ENCODE peak calls at places on chromosomes 5 and 9, in six cellular contexts. One of them, this sample, is unnamed.
A peak's percentile ranks its signal among the peaks of the same experiment; 100 is the strongest.

GRCh38 chr9:34046784-34047379 is 1.8 kb downstream of the UBAP2 start:
- DNase-seq in heart left ventricle: no peak
- DNase-seq in HL-60: peak; percentile 48
- DNase-seq in thyroid gland: no peak
- DNase-seq in tibial artery: no peak
- DNase-seq in MM.1S: no peak
- DNase-seq in this sample: peak; percentile 34

GRCh38 chr5:57779383-57780223 is 297.0 kb upstream of the ACTBL2 start:
- DNase-seq in HL-60: no peak
- DNase-seq in heart left ventricle: no peak
- DNase-seq in MM.1S: peak; percentile 65
- DNase-seq in tibial artery: no peak
- DNase-seq in thyroid gland: peak; percentile 41
- DNase-seq in this sample: peak; percentile 84

GRCh38 chr5:18281947-18282557 is 647.8 kb downstream of the TAF11L14 start:
- DNase-seq in HL-60: peak; percentile 20
- DNase-seq in thyroid gland: no peak
- DNase-seq in tibial artery: no peak
- DNase-seq in heart left ventricle: no peak
- DNase-seq in MM.1S: peak; percentile 36
- DNase-seq in this sample: peak; percentile 71

GRCh38 chr5:11191673-11192072 is 430.6 kb upstream of the DAP start:
- DNase-seq in tibial artery: no peak
- DNase-seq in heart left ventricle: no peak
- DNase-seq in HL-60: no peak
- DNase-seq in thyroid gland: no peak
- DNase-seq in MM.1S: no peak
- DNase-seq in this sample: no peak

GRCh38 chr9:12539602-12540001 is 153.6 kb upstream of the TYRP1 start:
- DNase-seq in tibial artery: no peak
- DNase-seq in heart left ventricle: no peak
- DNase-seq in HL-60: no peak
- DNase-seq in thyroid gland: no peak
- DNase-seq in MM.1S: no peak
- DNase-seq in this sample: no peak

GRCh38 chr5:9325549-9325948 is 220.3 kb downstream of the SEMA5A start:
- DNase-seq in MM.1S: no peak
- DNase-seq in HL-60: no peak
- DNase-seq in heart left ventricle: no peak
- DNase-seq in thyroid gland: no peak
- DNase-seq in tibial artery: no peak
- DNase-seq in this sample: no peak

GRCh38 chr9:126494264-126494663 is 119.5 kb upstream of the LMX1B start:
- DNase-seq in HL-60: no peak
- DNase-seq in thyroid gland: no peak
- DNase-seq in heart left ventricle: no peak
- DNase-seq in MM.1S: no peak
- DNase-seq in tibial artery: no peak
- DNase-seq in this sample: no peak

GRCh38 chr9:3980771-3981170 is 319.1 kb downstream of the GLIS3 start:
- DNase-seq in heart left ventricle: peak; percentile 29
- DNase-seq in HL-60: no peak
- DNase-seq in tibial artery: no peak
- DNase-seq in MM.1S: no peak
- DNase-seq in thyroid gland: peak; percentile 84
- DNase-seq in this sample: peak; percentile 58

GRCh38 chr5:178201221-178201926 is 3.0 kb upstream of the HNRNPAB start:
- DNase-seq in HL-60: no peak
- DNase-seq in MM.1S: no peak
- DNase-seq in thyroid gland: no peak
- DNase-seq in heart left ventricle: no peak
- DNase-seq in tibial artery: no peak
- DNase-seq in this sample: no peak

GRCh38 chr5:16773990-16774389 is 157.2 kb upstream of the RETREG1 start:
- DNase-seq in HL-60: no peak
- DNase-seq in heart left ventricle: no peak
- DNase-seq in tibial artery: no peak
- DNase-seq in MM.1S: no peak
- DNase-seq in thyroid gland: no peak
- DNase-seq in this sample: peak; percentile 64

GRCh38 chr5:109191153-109191558 is 218.6 kb downstream of the PJA2 start:
- DNase-seq in tibial artery: peak; percentile 23
- DNase-seq in thyroid gland: peak; percentile 11
- DNase-seq in MM.1S: peak; percentile 24
- DNase-seq in HL-60: no peak
- DNase-seq in heart left ventricle: no peak
- DNase-seq in this sample: peak; percentile 71

GRCh38 chr9:126788631-126789349 is 16.1 kb upstream of the ZBTB43 start:
- DNase-seq in thyroid gland: no peak
- DNase-seq in HL-60: no peak
- DNase-seq in tibial artery: no peak
- DNase-seq in heart left ventricle: no peak
- DNase-seq in MM.1S: peak; percentile 85
- DNase-seq in this sample: peak; percentile 78

GRCh38 chr5:157271740-157272271 is 5.9 kb downstream of the CYFIP2 start:
- DNase-seq in heart left ventricle: no peak
- DNase-seq in MM.1S: peak; percentile 98
- DNase-seq in thyroid gland: peak; percentile 12
- DNase-seq in HL-60: peak; percentile 71
- DNase-seq in tibial artery: no peak
- DNase-seq in this sample: no peak

GRCh38 chr5:72130342-72130741 is 23.1 kb downstream of the MAP1B start:
- DNase-seq in MM.1S: no peak
- DNase-seq in tibial artery: no peak
- DNase-seq in heart left ventricle: no peak
- DNase-seq in thyroid gland: no peak
- DNase-seq in HL-60: no peak
- DNase-seq in this sample: no peak

GRCh38 chr5:77644443-77645157 is 6.1 kb upstream of the OTP start:
- DNase-seq in tibial artery: no peak
- DNase-seq in HL-60: no peak
- DNase-seq in thyroid gland: no peak
- DNase-seq in heart left ventricle: no peak
- DNase-seq in MM.1S: no peak
- DNase-seq in this sample: no peak

GRCh38 chr5:113140837-113141661 is 164.5 kb downstream of the DCP2 start:
- DNase-seq in MM.1S: no peak
- DNase-seq in HL-60: no peak
- DNase-seq in tibial artery: peak; percentile 59
- DNase-seq in heart left ventricle: peak; percentile 45
- DNase-seq in thyroid gland: no peak
- DNase-seq in this sample: peak; percentile 78

GRCh38 chr9:14633148-14633547 is 60.1 kb downstream of the ZDHHC21 start:
- DNase-seq in thyroid gland: no peak
- DNase-seq in HL-60: no peak
- DNase-seq in tibial artery: no peak
- DNase-seq in MM.1S: no peak
- DNase-seq in heart left ventricle: no peak
- DNase-seq in this sample: no peak

GRCh38 chr5:121962943-121963342 is 1.2 kb downstream of the SRFBP1 start:
- DNase-seq in HL-60: no peak
- DNase-seq in thyroid gland: no peak
- DNase-seq in MM.1S: no peak
- DNase-seq in tibial artery: no peak
- DNase-seq in heart left ventricle: no peak
- DNase-seq in this sample: peak; percentile 9

GRCh38 chr5:121969660-121970295 is 8.0 kb downstream of the SRFBP1 start:
- DNase-seq in HL-60: no peak
- DNase-seq in tibial artery: no peak
- DNase-seq in MM.1S: no peak
- DNase-seq in thyroid gland: no peak
- DNase-seq in heart left ventricle: no peak
- DNase-seq in this sample: peak; percentile 62

GRCh38 chr5:121963409-121963808 is 1.6 kb downstream of the SRFBP1 start:
- DNase-seq in HL-60: no peak
- DNase-seq in heart left ventricle: no peak
- DNase-seq in MM.1S: no peak
- DNase-seq in thyroid gland: no peak
- DNase-seq in tibial artery: no peak
- DNase-seq in this sample: no peak

GRCh38 chr5:121968910-121969607 is 7.3 kb downstream of the SRFBP1 start:
- DNase-seq in tibial artery: no peak
- DNase-seq in thyroid gland: no peak
- DNase-seq in heart left ventricle: no peak
- DNase-seq in MM.1S: no peak
- DNase-seq in HL-60: no peak
- DNase-seq in this sample: peak; percentile 98

DNA sequence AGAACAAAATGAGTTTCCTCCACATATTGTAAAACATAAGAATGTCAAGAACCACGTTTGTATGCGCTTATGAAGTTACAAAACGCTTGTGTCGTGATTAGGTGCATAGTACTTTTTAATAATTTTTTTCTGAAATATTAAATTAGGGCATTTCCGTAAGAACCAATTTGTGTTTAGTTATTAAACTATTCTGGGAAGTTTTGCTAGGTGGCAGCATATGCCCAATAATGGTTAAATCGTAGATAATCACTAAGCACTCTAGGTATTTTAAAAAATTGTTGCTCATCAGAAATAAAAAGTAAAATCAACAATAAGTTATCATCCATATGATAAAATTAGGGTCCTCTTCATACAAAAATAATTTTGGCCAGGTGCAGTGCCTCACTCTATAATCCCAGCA is 5.4 kb downstream of the SRFBP1 start:
- DNase-seq in thyroid gland: no peak
- DNase-seq in HL-60: no peak
- DNase-seq in tibial artery: no peak
- DNase-seq in MM.1S: peak; percentile 28
- DNase-seq in heart left ventricle: no peak
- DNase-seq in this sample: peak; percentile 74
- TF ChIP-seq CTCF in thyroid gland: no peak
- TF ChIP-seq CTCF in HL-60: no peak
- TF ChIP-seq CTCF in tibial artery: peak; percentile 36
- TF ChIP-seq CTCF in MM.1S: peak; percentile 24
- TF ChIP-seq CTCF in heart left ventricle: peak; percentile 41
- TF ChIP-seq CTCF in this sample: peak; percentile 34

GRCh38 chr9:113375057-113376023 is 1.4 kb downstream of the HDHD3 start:
- DNase-seq in tibial artery: no peak
- DNase-seq in heart left ventricle: no peak
- DNase-seq in MM.1S: no peak
- DNase-seq in thyroid gland: no peak
- DNase-seq in HL-60: no peak
- DNase-seq in this sample: no peak

GRCh38 chr9:113373255-113373654 is 3.5 kb downstream of the HDHD3 start:
- DNase-seq in HL-60: no peak
- DNase-seq in MM.1S: no peak
- DNase-seq in tibial artery: no peak
- DNase-seq in heart left ventricle: no peak
- DNase-seq in thyroid gland: no peak
- DNase-seq in this sample: no peak

GRCh38 chr9:113373676-113374392 is 3.0 kb downstream of the HDHD3 start:
- DNase-seq in heart left ventricle: no peak
- DNase-seq in thyroid gland: no peak
- DNase-seq in MM.1S: no peak
- DNase-seq in tibial artery: no peak
- DNase-seq in HL-60: no peak
- DNase-seq in this sample: no peak

GRCh38 chr9:113380869-113381378 is 4.1 kb upstream of the HDHD3 start:
- DNase-seq in HL-60: no peak
- DNase-seq in tibial artery: no peak
- DNase-seq in MM.1S: peak; percentile 51
- DNase-seq in heart left ventricle: no peak
- DNase-seq in thyroid gland: peak; percentile 27
- DNase-seq in this sample: no peak

GRCh38 chr9:113376634-113377531 is at the start of gene HDHD3:
- DNase-seq in HL-60: peak; percentile 70
- DNase-seq in tibial artery: peak; percentile 67
- DNase-seq in MM.1S: peak; percentile 89
- DNase-seq in thyroid gland: peak; percentile 91
- DNase-seq in heart left ventricle: peak; percentile 80
- DNase-seq in this sample: peak; percentile 64
- H3K4me3 ChIP-seq in HL-60: peak within 1 kb of the TSS; percentile 72
- H3K4me3 ChIP-seq in tibial artery: peak within 1 kb of the TSS; percentile 94
- H3K4me3 ChIP-seq in MM.1S: peak within 1 kb of the TSS; percentile 94
- H3K4me3 ChIP-seq in thyroid gland: peak within 1 kb of the TSS; percentile 53
- H3K4me3 ChIP-seq in heart left ventricle: peak within 1 kb of the TSS; percentile 74
- H3K4me3 ChIP-seq in this sample: peak within 1 kb of the TSS; percentile 93

GRCh38 chr9:85717220-85717619 is 24.5 kb downstream of the AGTPBP1 start:
- DNase-seq in HL-60: no peak
- DNase-seq in MM.1S: no peak
- DNase-seq in heart left ventricle: no peak
- DNase-seq in tibial artery: no peak
- DNase-seq in thyroid gland: no peak
- DNase-seq in this sample: no peak

GRCh38 chr9:85715587-85715986 is 26.2 kb downstream of the AGTPBP1 start:
- DNase-seq in tibial artery: no peak
- DNase-seq in MM.1S: no peak
- DNase-seq in heart left ventricle: no peak
- DNase-seq in HL-60: peak; percentile 82
- DNase-seq in thyroid gland: no peak
- DNase-seq in this sample: no peak

GRCh38 chr9:85716031-85716877 is 25.5 kb downstream of the AGTPBP1 start:
- DNase-seq in heart left ventricle: no peak
- DNase-seq in HL-60: peak; percentile 64
- DNase-seq in tibial artery: no peak
- DNase-seq in thyroid gland: no peak
- DNase-seq in MM.1S: no peak
- DNase-seq in this sample: no peak

GRCh38 chr9:85713897-85714296 is 27.9 kb downstream of the AGTPBP1 start:
- DNase-seq in tibial artery: no peak
- DNase-seq in HL-60: no peak
- DNase-seq in MM.1S: no peak
- DNase-seq in thyroid gland: no peak
- DNase-seq in heart left ventricle: no peak
- DNase-seq in this sample: no peak
- TF ChIP-seq CTCF in tibial artery: no peak
- TF ChIP-seq CTCF in HL-60: no peak
- TF ChIP-seq CTCF in MM.1S: no peak
- TF ChIP-seq CTCF in thyroid gland: no peak
- TF ChIP-seq CTCF in heart left ventricle: no peak
- TF ChIP-seq CTCF in this sample: no peak

DNA sequence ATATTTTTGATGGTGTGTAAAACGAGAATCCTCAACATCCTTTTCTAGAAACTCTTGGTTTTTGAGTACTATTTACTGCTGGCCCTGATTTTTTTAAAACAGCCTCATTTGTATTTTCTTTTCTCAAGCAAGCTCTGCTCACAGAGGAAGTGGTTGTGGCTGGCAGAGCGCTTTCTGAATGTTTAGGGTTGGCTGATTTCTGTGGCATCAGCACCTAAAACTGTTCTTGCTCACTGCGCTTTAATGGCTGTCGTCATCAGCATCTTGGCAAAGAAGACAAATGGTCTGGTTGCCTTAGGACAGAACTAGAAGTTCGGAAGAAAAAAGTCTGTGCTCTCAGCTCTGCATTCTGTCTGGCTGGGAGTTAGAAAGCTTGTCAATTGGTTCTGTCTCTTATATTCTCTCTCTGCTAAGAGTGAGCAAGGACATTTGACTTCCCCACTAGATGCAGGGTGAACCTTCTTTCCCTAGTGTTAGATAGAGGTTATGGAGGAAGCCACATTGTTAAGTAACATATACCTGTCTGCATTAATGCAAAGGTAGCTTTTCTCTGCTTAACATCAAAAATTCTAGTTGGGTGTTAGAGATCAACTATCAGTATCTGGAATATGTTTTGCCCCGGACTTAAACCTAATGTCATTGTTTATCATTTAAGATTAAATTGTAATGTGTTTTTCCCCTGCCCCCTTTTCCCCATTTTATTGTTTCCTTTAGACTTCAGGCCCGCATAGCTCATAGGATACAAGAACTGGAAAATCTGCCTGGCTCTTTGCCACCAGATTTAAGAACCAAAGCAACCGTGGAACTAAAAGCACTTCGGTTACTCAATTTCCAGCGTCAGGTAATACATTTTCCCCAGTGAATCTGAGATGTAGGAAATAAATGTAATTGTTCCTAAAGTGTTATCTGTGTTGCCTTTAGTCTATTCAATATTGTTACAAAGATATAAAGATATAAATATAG is 39.0 kb downstream of the SMARCA2 start:
- DNase-seq in HL-60: no peak
- DNase-seq in heart left ventricle: no peak
- DNase-seq in MM.1S: peak; percentile 95
- DNase-seq in thyroid gland: peak; percentile 91
- DNase-seq in tibial artery: peak; percentile 57
- DNase-seq in this sample: peak; percentile 75
- H3K4me3 ChIP-seq in HL-60: no peak overlapping the region
- H3K4me3 ChIP-seq in heart left ventricle: no peak overlapping the region
- H3K4me3 ChIP-seq in MM.1S: peak overlapping the region; percentile 14
- H3K4me3 ChIP-seq in thyroid gland: no peak overlapping the region
- H3K4me3 ChIP-seq in tibial artery: no peak overlapping the region
- H3K4me3 ChIP-seq in this sample: no peak overlapping the region